ENCODE peak calls at places on chromosomes 4 and X, in four cellular contexts. Z is astrocyte of the hippocampus, P is right cardiac atrium, H is GOT3. F is an unnamed sample.

GRCh38 chrX:76555816-76556215 is 128.3 kb downstream of the MAGEE1 start:
- DNase-seq in Z (peak; percentile 11), P (no peak), H (no peak), F (peak; percentile 74)

GRCh38 chr4:71732706-71733105 is 51.2 kb downstream of the GC start:
- DNase-seq in Z (peak; percentile 61), P (no peak), H (no peak), F (peak; percentile 69)

GRCh38 chr4:139633195-139633594 is 32.4 kb upstream of the MGST2 start:
- DNase-seq in Z (no peak), P (no peak), H (no peak), F (peak; percentile 38)

GRCh38 chr4:109921384-109921808 is 8.7 kb downstream of the EGF start:
- DNase-seq in Z (peak; percentile 95), P (no peak), H (no peak), F (peak; percentile 55)

GRCh38 chrX:25599061-25599460 is 539.1 kb upstream of the MAGEB18 start:
- DNase-seq in Z (peak; percentile 16), P (no peak), H (no peak), F (no peak)

GRCh38 chr4:107044170-107044569 is 8.1 kb upstream of the DKK2 start:
- DNase-seq in Z (no peak), P (no peak), H (no peak), F (peak; percentile 20)

GRCh38 chr4:126458993-126459392 is 1144.2 kb downstream of the FAT4 start:
- DNase-seq in Z (no peak), P (no peak), H (no peak), F (no peak)

GRCh38 chr4:117835566-117835965 is 198.7 kb upstream of the NDST3 start:
- DNase-seq in Z (no peak), P (no peak), H (no peak), F (no peak)

GRCh38 chrX:37349131-37350033 is at the start of gene PRRG1:
- DNase-seq in Z (peak; percentile 89), P (peak; percentile 83), H (peak; percentile 19), F (peak; percentile 92)